ENCODE peak calls at places on chromosomes 12 and 14, in seven cellular contexts. W is ovary, Z is adrenal gland, B is A549, Y is breast epithelium, J is GM12878, I is heart left ventricle. F is an unnamed sample. For H3K9me3, the result is how much of the 10 kb centered on the place peaks cover.

GRCh38 chr14:22052795-22053194 is 379.2 kb upstream of the OR4E1 start:
- DNase-seq in W (no peak), Z (no peak), B (no peak), Y (no peak), J (no peak), I (no peak), F (no peak)

GRCh38 chr12:951166-951565 is 1.7 kb upstream of the RAD52 start:
- DNase-seq in W (no peak), Z (no peak), B (no peak), Y (no peak), J (no peak), I (no peak), F (no peak)

GRCh38 chr12:104496336-104496735 is 39.6 kb downstream of the CHST11 start:
- DNase-seq in W (no peak), Z (no peak), B (no peak), Y (no peak), J (no peak), I (no peak), F (no peak)

GRCh38 chr14:73645248-73645610 is 443 bp downstream of the DNAL1 start:
- DNase-seq in W (no peak), Z (no peak), B (no peak), Y (no peak), J (no peak), I (no peak), F (no peak)

GRCh38 chr12:4270016-4270669 is 3.4 kb upstream of the CCND2 start:
- DNase-seq in W (no peak), Z (peak), B (no peak), Y (no peak), J (no peak), I (no peak), F (no peak)

GRCh38 chr12:124640096-124640495 is 72.7 kb upstream of the NCOR2 start:
- DNase-seq in W (no peak), Z (no peak), B (no peak), Y (no peak), J (no peak), I (no peak), F (no peak)

GRCh38 chr12:14418526-14418925 is 53.0 kb downstream of the ATF7IP start:
- DNase-seq in W (no peak), Z (no peak), B (no peak), Y (no peak), J (no peak), I (no peak), F (no peak)

GRCh38 chr14:43887523-43887922 is 619.6 kb downstream of the FSCB start:
- DNase-seq in W (no peak), Z (no peak), B (no peak), Y (no peak), J (no peak), I (no peak), F (no peak)

GRCh38 chr12:96329018-96329417 is 71.2 kb downstream of the CDK17 start:
- DNase-seq in W (no peak), Z (no peak), B (no peak), Y (no peak), J (no peak), I (no peak), F (no peak)

GRCh38 chr12:43586646-43587245 is 34.7 kb upstream of the ADAMTS20 start:
- DNase-seq in W (no peak), Z (no peak), B (no peak), Y (no peak), J (no peak), I (no peak), F (no peak)

GRCh38 chr12:130993759-130994670 is 40.3 kb downstream of the ADGRD1 start:
- DNase-seq in W (no peak), Z (no peak), B (peak), Y (no peak), J (no peak), I (no peak), F (no peak)

GRCh38 chr14:74083784-74084276 is 423 bp downstream of the ALDH6A1 start:
- DNase-seq in W (no peak), Z (peak), B (no peak), Y (peak), J (no peak), I (no peak), F (peak)

GRCh38 chr12:56645201-56645716 is 525 bp downstream of the ATP5F1B start:
- DNase-seq in W (no peak), Z (peak), B (no peak), Y (no peak), J (no peak), I (peak), F (peak)

GRCh38 chr14:93938766-93939303 is 11.7 kb downstream of the FAM181A start:
- DNase-seq in W (no peak), Z (no peak), B (no peak), Y (no peak), J (no peak), I (no peak), F (no peak)

GRCh38 chr14:73166399-73166798 is 30.1 kb downstream of the PSEN1 start:
- DNase-seq in W (no peak), Z (no peak), B (no peak), Y (no peak), J (no peak), I (no peak), F (no peak)

GRCh38 chr14:66600416-66600815 is 92.5 kb downstream of the GPHN start:
- DNase-seq in W (no peak), Z (no peak), B (no peak), Y (no peak), J (no peak), I (no peak), F (no peak)

GRCh38 chr14:23093993-23094665 is 807 bp downstream of the ACIN1 start:
- DNase-seq in W (no peak), Z (no peak), B (peak), Y (no peak), J (no peak), I (no peak), F (no peak)

GRCh38 chr12:1657616-1658167 is 28.7 kb downstream of the WNT5B start:
- DNase-seq in W (no peak), Z (no peak), B (no peak), Y (no peak), J (no peak), I (no peak), F (no peak)

GRCh38 chr14:68599896-68600620 is 192.8 kb downstream of the ZFP36L1 start:
- DNase-seq in W (no peak), Z (no peak), B (no peak), Y (no peak), J (no peak), I (no peak), F (no peak)

GRCh38 chr12:102216086-102216691 is 18.6 kb upstream of the PMCH start:
- DNase-seq in W (no peak), Z (no peak), B (peak), Y (no peak), J (no peak), I (no peak), F (no peak)

GRCh38 chr12:91017511-91018263 is 12.9 kb upstream of the EPYC start:
- DNase-seq in W (peak), Z (no peak), B (no peak), Y (no peak), J (no peak), I (no peak), F (no peak)

GRCh38 chr12:63070709-63071108 is 80.3 kb downstream of the AVPR1A start:
- DNase-seq in W (no peak), Z (no peak), B (no peak), Y (no peak), J (no peak), I (no peak), F (no peak)
- TF ChIP-seq POLR2A in W (no peak), Z (no peak), B (no peak), Y (no peak), J (no peak), I (no peak), F (no peak)

GRCh38 chr14:106788534-106788933 is 1262.2 kb downstream of the TMEM121 start:
- DNase-seq in W (no peak), Z (no peak), B (no peak), Y (no peak), J (no peak), I (no peak), F (no peak)

GRCh38 chr14:106786697-106787096 is 1260.3 kb downstream of the TMEM121 start:
- DNase-seq in W (no peak), Z (no peak), B (no peak), Y (no peak), J (no peak), I (no peak), F (no peak)

GRCh38 chr14:106792543-106792942 is 1266.2 kb downstream of the TMEM121 start:
- DNase-seq in W (no peak), Z (no peak), B (no peak), Y (no peak), J (no peak), I (no peak), F (no peak)

GRCh38 chr14:106789318-106789717 is 1262.9 kb downstream of the TMEM121 start:
- DNase-seq in W (no peak), Z (no peak), B (no peak), Y (no peak), J (no peak), I (no peak), F (no peak)

DNA sequence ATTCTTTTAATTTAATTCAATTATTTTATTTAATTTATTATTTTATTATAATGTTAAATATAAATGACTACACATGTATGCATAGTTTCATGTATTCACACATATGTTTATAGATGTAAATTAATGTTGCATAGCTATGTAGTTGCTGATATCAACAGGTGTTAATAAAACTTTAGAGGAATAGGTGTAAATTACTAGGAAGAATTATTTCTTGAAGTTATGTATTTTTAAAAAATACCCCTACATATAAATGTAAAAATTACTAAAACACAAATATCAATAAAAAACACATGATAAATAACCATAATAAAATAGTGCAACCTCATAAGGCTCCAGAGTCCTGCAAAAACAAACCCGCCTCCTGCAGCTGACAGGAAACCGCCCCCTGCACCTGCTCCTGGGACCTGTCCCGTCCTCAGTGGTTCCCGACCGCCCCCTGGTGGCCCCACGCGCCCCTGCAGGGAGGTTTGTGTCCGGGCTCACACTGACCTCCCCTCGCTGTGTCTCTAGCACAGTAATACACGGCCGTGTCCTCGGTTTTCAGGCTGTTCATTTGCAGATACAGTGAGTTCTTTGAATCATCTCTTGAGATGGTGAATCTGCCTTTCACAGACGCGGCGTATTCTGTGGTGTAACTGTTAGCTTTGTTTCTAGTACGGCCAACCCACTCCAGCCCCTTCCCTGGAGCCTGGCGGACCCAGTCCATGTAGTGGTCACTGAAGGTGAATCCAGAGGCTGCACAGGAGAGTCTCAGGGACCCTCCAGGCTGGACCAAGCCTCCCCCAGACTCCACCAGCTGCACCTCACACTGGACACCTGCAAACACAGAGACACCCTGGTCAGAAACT is 1264.0 kb downstream of the TMEM121 start:
- DNase-seq in W (peak), Z (peak), B (peak), Y (peak), J (no peak), I (no peak), F (peak)
- H3K9me3 ChIP-seq in W (under half), Z (under half), B (under half), Y (under half), J (under half), I (under half), F (under half)

GRCh38 chr14:61560323-61560722 is 135.0 kb upstream of the HIF1A start:
- DNase-seq in W (no peak), Z (no peak), B (no peak), Y (no peak), J (no peak), I (no peak), F (peak)

GRCh38 chr14:61561657-61562276 is 133.5 kb upstream of the HIF1A start:
- DNase-seq in W (peak), Z (peak), B (peak), Y (peak), J (no peak), I (peak), F (peak)

GRCh38 chr14:61559641-61560201 is 135.6 kb upstream of the HIF1A start:
- DNase-seq in W (no peak), Z (no peak), B (peak), Y (no peak), J (no peak), I (no peak), F (no peak)

GRCh38 chr14:61562321-61563161 is 132.8 kb upstream of the HIF1A start:
- DNase-seq in W (no peak), Z (peak), B (peak), Y (no peak), J (no peak), I (no peak), F (no peak)

DNA sequence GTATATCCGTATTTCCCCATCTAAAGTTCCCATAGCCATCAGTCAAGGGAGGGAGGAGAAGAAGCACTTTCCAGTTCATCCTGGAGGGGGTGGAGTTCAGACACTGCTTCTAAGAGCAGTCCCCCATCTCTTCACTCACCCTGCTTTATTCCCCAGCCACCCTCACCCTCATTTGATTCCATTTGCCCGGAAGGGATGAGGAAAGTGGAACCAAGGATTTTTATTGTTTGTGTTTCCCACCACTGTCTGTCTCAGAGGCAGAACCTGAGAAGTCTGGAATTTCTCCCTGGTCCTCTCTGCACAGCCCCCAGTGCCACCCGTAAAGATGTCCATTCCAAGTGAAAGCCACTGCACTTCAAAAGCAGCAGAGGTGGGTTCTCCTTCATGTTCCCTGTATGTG is 134.2 kb upstream of the HIF1A start:
- DNase-seq in W (no peak), Z (no peak), B (peak), Y (no peak), J (no peak), I (no peak), F (no peak)
- TF ChIP-seq CTCF in W (no peak), Z (no peak), B (peak), Y (no peak), J (no peak), I (no peak), F (no peak)

DNA sequence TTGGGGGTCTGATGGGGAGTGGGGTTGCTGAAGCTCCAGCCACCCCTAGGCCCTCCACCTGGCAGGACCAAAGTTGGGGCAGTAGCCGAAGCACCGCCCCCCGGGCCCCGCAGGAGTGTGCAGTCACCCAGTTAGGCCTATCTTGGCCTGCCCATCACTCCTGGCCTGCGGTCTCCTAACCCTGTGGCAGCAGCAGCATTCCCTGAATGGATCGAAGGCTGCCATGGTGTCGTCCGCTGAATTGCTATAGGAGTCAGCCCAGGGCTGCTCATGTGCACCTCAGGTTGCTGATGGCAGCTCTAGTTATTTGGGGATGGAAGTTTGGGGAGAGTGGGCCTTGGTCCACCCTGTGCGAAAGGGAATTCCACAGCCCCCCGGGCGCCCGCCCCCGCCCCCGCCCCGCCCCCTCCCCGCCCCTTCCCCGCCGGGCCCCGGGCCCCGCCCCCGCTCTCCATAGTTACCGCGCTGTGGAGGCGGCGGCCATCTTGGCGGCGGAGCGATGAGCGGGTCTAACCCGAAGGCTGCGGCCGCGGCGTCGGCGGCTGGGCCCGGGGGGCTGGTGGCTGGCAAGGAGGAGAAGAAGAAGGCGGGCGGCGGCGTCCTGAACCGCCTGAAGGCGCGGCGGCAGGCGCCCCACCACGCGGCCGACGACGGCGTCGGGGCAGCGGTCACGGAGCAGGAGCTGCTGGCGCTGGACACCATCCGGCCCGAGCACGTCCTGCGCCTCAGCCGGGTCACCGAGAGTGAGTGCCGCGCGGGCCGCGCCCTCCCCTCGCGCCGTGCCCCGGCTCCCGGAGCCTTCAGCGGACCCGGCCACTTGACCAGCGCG is at the start of gene UNC119B:
- DNase-seq in W (peak), Z (no peak), B (peak), Y (peak), J (no peak), I (peak), F (peak)
- TF ChIP-seq POLR2A in W (peak), Z (peak), B (peak), Y (no peak), J (peak), I (no peak), F (no peak)

GRCh38 chr12:34598352-34598827 is 576.1 kb downstream of the ALG10 start:
- DNase-seq in W (no peak), Z (no peak), B (no peak), Y (no peak), J (no peak), I (no peak), F (peak)
- H3K9me3 ChIP-seq in W (under half), Z (under half), B (under half), Y (half or more), J (under half), I (under half), F (under half)

GRCh38 chr14:90450667-90451066 is 53.8 kb downstream of the CALM1 start:
- DNase-seq in W (no peak), Z (no peak), B (no peak), Y (no peak), J (no peak), I (no peak), F (no peak)
- TF ChIP-seq CTCF in W (no peak), Z (no peak), B (no peak), Y (no peak), J (no peak), I (no peak), F (no peak)

GRCh38 chr12:113238309-113238708 is 17.0 kb downstream of the TPCN1 start:
- DNase-seq in W (no peak), Z (no peak), B (no peak), Y (no peak), J (no peak), I (no peak), F (no peak)

GRCh38 chr12:113239811-113240331 is 18.6 kb downstream of the TPCN1 start:
- DNase-seq in W (peak), Z (peak), B (no peak), Y (no peak), J (no peak), I (no peak), F (no peak)

GRCh38 chr12:113240395-113240794 is 19.1 kb downstream of the TPCN1 start:
- DNase-seq in W (no peak), Z (no peak), B (no peak), Y (no peak), J (no peak), I (no peak), F (no peak)

GRCh38 chr12:113237748-113238147 is 16.5 kb downstream of the TPCN1 start:
- DNase-seq in W (no peak), Z (no peak), B (no peak), Y (no peak), J (no peak), I (no peak), F (no peak)

DNA sequence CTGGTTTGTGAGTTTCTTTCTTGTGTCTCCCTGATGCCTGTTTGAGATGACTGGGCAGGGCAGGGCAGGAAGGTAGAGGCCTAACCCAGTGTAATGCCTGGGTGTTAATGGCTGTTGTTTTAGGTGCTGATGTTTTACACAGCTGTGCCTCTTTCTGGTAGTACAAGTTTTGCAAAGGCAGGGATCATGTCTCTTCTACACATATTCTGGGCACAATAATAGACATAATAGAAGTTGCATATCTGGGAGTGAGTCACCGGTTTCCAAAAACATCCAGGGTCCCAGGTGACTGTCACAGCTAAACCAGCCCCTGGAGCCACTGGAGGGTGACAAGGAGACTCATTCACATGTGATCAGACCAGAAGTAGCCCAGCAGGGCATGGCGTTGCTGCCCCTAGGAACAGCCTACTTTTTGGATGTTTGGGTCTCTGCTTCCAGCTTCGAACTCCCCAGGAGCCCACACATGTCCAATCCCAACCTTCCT is 18.1 kb downstream of the TPCN1 start:
- DNase-seq in W (no peak), Z (peak), B (no peak), Y (no peak), J (no peak), I (no peak), F (no peak)
- TF ChIP-seq POLR2A in W (no peak), Z (no peak), B (no peak), Y (no peak), J (no peak), I (no peak), F (no peak)

GRCh38 chr12:57661376-57661775 is 28.4 kb upstream of the B4GALNT1 start:
- DNase-seq in W (no peak), Z (no peak), B (no peak), Y (no peak), J (no peak), I (no peak), F (no peak)

GRCh38 chr12:57658890-57659289 is 25.9 kb upstream of the B4GALNT1 start:
- DNase-seq in W (no peak), Z (no peak), B (no peak), Y (no peak), J (no peak), I (no peak), F (no peak)

GRCh38 chr12:57654042-57654441 is 21.0 kb upstream of the B4GALNT1 start:
- DNase-seq in W (no peak), Z (no peak), B (no peak), Y (no peak), J (no peak), I (no peak), F (no peak)

GRCh38 chr12:57655541-57656240 is 22.7 kb upstream of the B4GALNT1 start:
- DNase-seq in W (no peak), Z (no peak), B (no peak), Y (no peak), J (no peak), I (no peak), F (no peak)

DNA sequence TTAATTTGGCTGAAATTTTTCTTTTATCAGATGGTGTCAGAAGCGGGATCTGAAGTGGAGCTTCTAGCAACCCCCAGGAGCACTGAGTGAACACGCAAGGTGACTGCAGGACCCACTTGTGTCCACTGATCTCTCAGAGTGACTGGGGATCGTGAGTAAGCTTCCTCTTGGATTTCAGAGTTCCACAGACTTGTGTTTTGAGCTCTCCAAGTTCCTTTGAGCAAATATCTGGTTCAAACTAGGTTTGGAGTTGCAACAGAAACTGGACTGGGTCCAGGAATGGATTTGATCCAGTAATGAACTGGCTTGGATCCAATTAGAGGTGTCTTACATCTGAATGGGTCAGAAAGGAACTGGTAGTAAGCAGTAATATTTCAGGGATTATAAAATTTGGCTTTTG is 24.7 kb upstream of the B4GALNT1 start:
- DNase-seq in W (no peak), Z (peak), B (no peak), Y (peak), J (no peak), I (no peak), F (no peak)
- H3K9me3 ChIP-seq in W (under half), Z (under half), B (under half), Y (under half), J (under half), I (under half), F (under half)

GRCh38 chr12:32542550-32543229 is 136.4 kb upstream of the DNM1L start:
- DNase-seq in W (no peak), Z (no peak), B (no peak), Y (no peak), J (no peak), I (no peak), F (no peak)
- TF ChIP-seq CTCF in W (no peak), Z (no peak), B (no peak), Y (no peak), J (no peak), I (no peak), F (no peak)

F was measured in right lobe of liver.